ENCODE peak calls at places on chromosomes 2 and 18, in four cellular contexts. One of them, this sample, is unnamed.

GRCh38 chr2:131413148-131413747 is 49.3 kb upstream of the RAB6D start:
- DNase-seq in uterus: no peak
- DNase-seq in tibial artery: no peak
- DNase-seq in CD8-positive, alpha-beta memory T cell: peak; percentile 21
- DNase-seq in this sample: peak; percentile 43

GRCh38 chr18:23920054-23920453 is 94.5 kb upstream of the TTC39C start:
- DNase-seq in uterus: no peak
- DNase-seq in tibial artery: no peak
- DNase-seq in CD8-positive, alpha-beta memory T cell: no peak
- DNase-seq in this sample: peak; percentile 38

GRCh38 chr18:44946529-44947113 is 265.9 kb downstream of the SETBP1 start:
- DNase-seq in uterus: no peak
- DNase-seq in tibial artery: no peak
- DNase-seq in CD8-positive, alpha-beta memory T cell: no peak
- DNase-seq in this sample: no peak

GRCh38 chr18:59881728-59882685 is 17.8 kb upstream of the PMAIP1 start:
- DNase-seq in uterus: no peak
- DNase-seq in tibial artery: no peak
- DNase-seq in CD8-positive, alpha-beta memory T cell: no peak
- DNase-seq in this sample: no peak

GRCh38 chr2:6580982-6581381 is 284.7 kb downstream of the CMPK2 start:
- DNase-seq in uterus: no peak
- DNase-seq in tibial artery: no peak
- DNase-seq in CD8-positive, alpha-beta memory T cell: no peak
- DNase-seq in this sample: no peak

GRCh38 chr2:85455552-85456090 is 37.1 kb downstream of the SH2D6 start:
- DNase-seq in uterus: no peak
- DNase-seq in tibial artery: no peak
- DNase-seq in CD8-positive, alpha-beta memory T cell: no peak
- DNase-seq in this sample: no peak

GRCh38 chr18:13464432-13465125 is 246.0 kb downstream of the LDLRAD4 start:
- DNase-seq in uterus: no peak
- DNase-seq in tibial artery: peak; percentile 75
- DNase-seq in CD8-positive, alpha-beta memory T cell: peak; percentile 68
- DNase-seq in this sample: peak; percentile 62

GRCh38 chr2:152171733-152172132 is 3.8 kb downstream of the STAM2 start:
- DNase-seq in uterus: no peak
- DNase-seq in tibial artery: no peak
- DNase-seq in CD8-positive, alpha-beta memory T cell: no peak
- DNase-seq in this sample: no peak

GRCh38 chr18:12014976-12015696 is 33.8 kb downstream of the IMPA2 start:
- DNase-seq in uterus: no peak
- DNase-seq in tibial artery: no peak
- DNase-seq in CD8-positive, alpha-beta memory T cell: no peak
- DNase-seq in this sample: no peak

GRCh38 chr2:43104763-43105162 is 121.6 kb downstream of the ZFP36L2 start:
- DNase-seq in uterus: no peak
- DNase-seq in tibial artery: no peak
- DNase-seq in CD8-positive, alpha-beta memory T cell: no peak
- DNase-seq in this sample: no peak

GRCh38 chr2:143514413-143514812 is 385.2 kb downstream of the ARHGAP15 start:
- DNase-seq in uterus: no peak
- DNase-seq in tibial artery: no peak
- DNase-seq in CD8-positive, alpha-beta memory T cell: no peak
- DNase-seq in this sample: no peak

GRCh38 chr2:212064318-212064717 is 474.3 kb downstream of the ERBB4 start:
- DNase-seq in uterus: no peak
- DNase-seq in tibial artery: no peak
- DNase-seq in CD8-positive, alpha-beta memory T cell: no peak
- DNase-seq in this sample: no peak

GRCh38 chr18:21100141-21100540 is 11.5 kb downstream of the ROCK1 start:
- DNase-seq in uterus: no peak
- DNase-seq in tibial artery: no peak
- DNase-seq in CD8-positive, alpha-beta memory T cell: no peak
- DNase-seq in this sample: no peak

GRCh38 chr2:61538920-61539559 is 884 bp upstream of the XPO1 start:
- DNase-seq in uterus: peak; percentile 40
- DNase-seq in tibial artery: peak; percentile 35
- DNase-seq in CD8-positive, alpha-beta memory T cell: peak; percentile 46
- DNase-seq in this sample: peak; percentile 57

GRCh38 chr2:36549063-36549662 is 48.8 kb downstream of the FEZ2 start:
- DNase-seq in uterus: no peak
- DNase-seq in tibial artery: no peak
- DNase-seq in CD8-positive, alpha-beta memory T cell: no peak
- DNase-seq in this sample: no peak

GRCh38 chr2:216023055-216023648 is 9.8 kb upstream of the MREG start:
- DNase-seq in uterus: no peak
- DNase-seq in tibial artery: no peak
- DNase-seq in CD8-positive, alpha-beta memory T cell: peak; percentile 26
- DNase-seq in this sample: peak; percentile 51

GRCh38 chr2:75954761-75955160 is 244.0 kb upstream of the GCFC2 start:
- DNase-seq in uterus: no peak
- DNase-seq in tibial artery: no peak
- DNase-seq in CD8-positive, alpha-beta memory T cell: no peak
- DNase-seq in this sample: no peak

GRCh38 chr2:240369725-240370585 is 65.5 kb upstream of the GPC1 start:
- DNase-seq in uterus: peak; percentile 73
- DNase-seq in tibial artery: peak; percentile 48
- DNase-seq in CD8-positive, alpha-beta memory T cell: no peak
- DNase-seq in this sample: no peak

GRCh38 chr2:240367721-240368120 is 67.7 kb upstream of the GPC1 start:
- DNase-seq in uterus: no peak
- DNase-seq in tibial artery: no peak
- DNase-seq in CD8-positive, alpha-beta memory T cell: no peak
- DNase-seq in this sample: no peak

GRCh38 chr2:240371461-240372000 is 63.9 kb upstream of the GPC1 start:
- DNase-seq in uterus: no peak
- DNase-seq in tibial artery: no peak
- DNase-seq in CD8-positive, alpha-beta memory T cell: no peak
- DNase-seq in this sample: no peak

GRCh38 chr2:240366901-240367300 is 68.6 kb upstream of the GPC1 start:
- DNase-seq in uterus: no peak
- DNase-seq in tibial artery: no peak
- DNase-seq in CD8-positive, alpha-beta memory T cell: no peak
- DNase-seq in this sample: no peak

GRCh38 chr2:240368746-240369724 is 66.4 kb upstream of the GPC1 start:
- DNase-seq in uterus: no peak
- DNase-seq in tibial artery: no peak
- DNase-seq in CD8-positive, alpha-beta memory T cell: no peak
- DNase-seq in this sample: no peak
- H3K4me1 ChIP-seq in uterus: peaks cover 10% of the 10 kb centered on the region
- H3K4me1 ChIP-seq in tibial artery: peaks cover 41% of the 10 kb centered on the region
- H3K4me1 ChIP-seq in CD8-positive, alpha-beta memory T cell: no peaks in the 10 kb centered on the region
- H3K4me1 ChIP-seq in this sample: no peaks in the 10 kb centered on the region

DNA sequence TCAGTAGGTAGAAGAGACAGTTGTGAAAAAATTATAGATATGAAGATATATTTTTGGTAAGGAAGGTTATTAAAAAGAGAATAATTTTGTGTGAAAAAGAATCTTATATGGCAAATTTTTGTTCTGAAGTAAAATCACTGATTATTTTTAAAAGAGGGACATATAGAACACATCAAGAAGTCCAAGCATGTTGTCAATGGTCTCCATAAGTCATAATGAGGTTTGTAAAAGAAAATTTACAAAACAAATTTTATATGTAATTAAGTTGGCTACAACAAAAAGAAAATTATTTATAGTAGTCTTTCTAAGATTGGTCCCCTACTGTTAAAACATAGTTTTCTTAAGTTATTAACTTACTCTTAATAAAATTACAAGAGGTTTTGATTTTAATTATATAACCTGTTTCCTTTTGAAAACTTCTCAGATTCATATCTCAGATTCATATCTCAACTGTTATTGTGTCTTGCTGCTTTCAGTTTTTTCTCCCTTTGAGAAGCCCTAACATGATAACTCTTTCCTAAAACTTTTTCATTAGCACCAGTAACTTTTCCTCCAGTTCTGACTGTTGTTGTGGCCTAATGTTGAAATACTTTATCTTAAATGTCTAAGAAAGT is 81.2 kb downstream of the SH3YL1 start:
- DNase-seq in uterus: no peak
- DNase-seq in tibial artery: no peak
- DNase-seq in CD8-positive, alpha-beta memory T cell: no peak
- DNase-seq in this sample: no peak
- H3K9me3 ChIP-seq in uterus: no peaks in the 10 kb centered on the region
- H3K9me3 ChIP-seq in tibial artery: no peaks in the 10 kb centered on the region
- H3K9me3 ChIP-seq in CD8-positive, alpha-beta memory T cell: no peaks in the 10 kb centered on the region
- H3K9me3 ChIP-seq in this sample: no peaks in the 10 kb centered on the region

DNA sequence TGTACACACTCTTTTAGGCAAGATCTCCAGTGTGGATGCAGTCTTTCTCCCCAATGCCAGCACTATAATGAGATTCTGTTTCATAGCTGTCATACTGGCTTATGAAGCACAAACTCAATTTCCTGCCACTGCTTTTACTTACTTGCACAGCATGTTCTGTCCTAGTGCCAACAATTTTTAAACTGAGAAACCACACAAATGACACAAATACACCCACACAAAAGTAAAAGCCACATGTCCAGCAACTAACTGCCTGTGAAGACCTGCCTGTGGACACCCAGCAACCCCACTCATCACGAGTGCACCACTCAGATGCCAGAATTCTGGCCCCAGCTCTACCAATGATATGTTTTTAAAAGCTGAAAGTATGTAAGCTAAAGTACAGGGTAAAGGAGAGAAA is 29.6 kb upstream of the RNU4ATAC start:
- DNase-seq in uterus: no peak
- DNase-seq in tibial artery: no peak
- DNase-seq in CD8-positive, alpha-beta memory T cell: no peak
- DNase-seq in this sample: no peak
- H3K4me3 ChIP-seq in uterus: no peak overlapping the region
- H3K4me3 ChIP-seq in tibial artery: no peak overlapping the region
- H3K4me3 ChIP-seq in CD8-positive, alpha-beta memory T cell: no peak overlapping the region
- H3K4me3 ChIP-seq in this sample: no peak overlapping the region

DNA sequence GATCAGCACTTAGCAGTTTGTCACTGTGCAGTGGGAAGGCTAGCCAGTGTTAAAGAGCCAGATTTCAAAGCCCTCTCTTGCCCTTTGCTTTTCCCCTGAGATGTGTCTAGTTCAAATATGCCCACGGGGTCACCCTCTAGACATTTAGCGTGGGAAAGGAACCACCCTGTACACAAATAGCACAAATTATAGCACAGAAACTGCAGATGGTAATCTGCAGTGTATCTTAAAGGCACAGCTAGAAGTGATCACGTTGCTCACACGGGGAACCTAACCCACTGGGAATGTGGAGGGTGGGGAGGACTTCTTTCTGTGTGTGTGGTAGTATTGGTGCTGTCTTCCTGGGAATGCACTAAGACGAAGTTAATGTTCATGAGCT is 131.5 kb downstream of the MAP4K4 start:
- DNase-seq in uterus: no peak
- DNase-seq in tibial artery: no peak
- DNase-seq in CD8-positive, alpha-beta memory T cell: no peak
- DNase-seq in this sample: no peak
- H3K4me1 ChIP-seq in uterus: peaks cover 5% of the 10 kb centered on the region
- H3K4me1 ChIP-seq in tibial artery: peaks cover 33% of the 10 kb centered on the region
- H3K4me1 ChIP-seq in CD8-positive, alpha-beta memory T cell: peaks cover 62% of the 10 kb centered on the region
- H3K4me1 ChIP-seq in this sample: peaks cover 59% of the 10 kb centered on the region

GRCh38 chr2:2743164-2743571 is 412.1 kb upstream of the MYT1L start:
- DNase-seq in uterus: peak; percentile 53
- DNase-seq in tibial artery: peak; percentile 81
- DNase-seq in CD8-positive, alpha-beta memory T cell: no peak
- DNase-seq in this sample: no peak
- H3K9me3 ChIP-seq in uterus: no peaks in the 10 kb centered on the region
- H3K9me3 ChIP-seq in tibial artery: no peaks in the 10 kb centered on the region
- H3K9me3 ChIP-seq in CD8-positive, alpha-beta memory T cell: no peaks in the 10 kb centered on the region
- H3K9me3 ChIP-seq in this sample: no peaks in the 10 kb centered on the region